ENCODE peak calls at places on chromosomes 1 and 21, in four cellular contexts. W, P, Z and R are unnamed samples.

GRCh38 chr1:231172411-231172810 is 10.6 kb downstream of the TRIM67 start:
- DNase-seq in W (no peak), P (no peak), Z (no peak), R (no peak)

GRCh38 chr1:43275826-43276620 is 6.2 kb downstream of the TMEM125 start:
- DNase-seq in W (no peak), P (no peak), Z (no peak), R (no peak)

GRCh38 chr1:15107897-15108296 is 45.6 kb upstream of the TMEM51 start:
- DNase-seq in W (no peak), P (no peak), Z (no peak), R (no peak)

GRCh38 chr1:53061859-53062714 is at the start of gene PODN:
- DNase-seq in W (no peak), P (no peak), Z (no peak), R (no peak)

GRCh38 chr1:114719424-114719787 is 2.8 kb upstream of the NRAS start:
- DNase-seq in W (peak), P (peak), Z (no peak), R (no peak)

GRCh38 chr1:46687910-46688509 is 16.4 kb downstream of the TEX38 start:
- DNase-seq in W (no peak), P (no peak), Z (no peak), R (no peak)

GRCh38 chr1:15692121-15692682 is 8.1 kb downstream of the PLEKHM2 start:
- DNase-seq in W (no peak), P (no peak), Z (no peak), R (no peak)

GRCh38 chr21:43632373-43632905 is 26.8 kb downstream of the HSF2BP start:
- DNase-seq in W (peak), P (no peak), Z (no peak), R (no peak)

GRCh38 chr1:54200519-54200997 is 591 bp downstream of the MRPL37 start:
- DNase-seq in W (no peak), P (no peak), Z (no peak), R (no peak)